ENCODE peak calls at places on chromosomes 5 and 9, in six cellular contexts. D, R, E, G, O and M are unnamed samples.

GRCh38 chr5:51895834-51896233 is 512.6 kb downstream of the ISL1 start:
- DNase-seq in D (no peak), R (no peak), E (no peak), G (no peak), O (no peak), M (no peak)

GRCh38 chr5:134133995-134134541 is 19.6 kb downstream of the TCF7 start:
- DNase-seq in D (no peak), R (no peak), E (no peak), G (no peak), O (peak), M (peak)

GRCh38 chr9:109098221-109098959 is 21.4 kb downstream of the TMEM245 start:
- DNase-seq in D (no peak), R (peak), E (peak), G (peak), O (no peak), M (peak)

GRCh38 chr5:160628295-160629006 is 206.8 kb downstream of the PTTG1 start:
- DNase-seq in D (no peak), R (no peak), E (no peak), G (no peak), O (no peak), M (no peak)

GRCh38 chr5:55913396-55914140 is 62.4 kb downstream of the IL31RA start:
- DNase-seq in D (no peak), R (no peak), E (no peak), G (no peak), O (no peak), M (no peak)

GRCh38 chr5:2288466-2288865 is 405.7 kb upstream of the IRX4 start:
- DNase-seq in D (no peak), R (no peak), E (no peak), G (no peak), O (no peak), M (no peak)

GRCh38 chr9:123102380-123103113 is 69.1 kb downstream of the GPR21 start:
- DNase-seq in D (no peak), R (no peak), E (no peak), G (peak), O (no peak), M (peak)

GRCh38 chr9:114911167-114911821 is 19.1 kb downstream of the TNFSF8 start:
- DNase-seq in D (no peak), R (peak), E (peak), G (no peak), O (no peak), M (peak)

GRCh38 chr5:89728134-89728533 is 681.4 kb downstream of the CETN3 start:
- DNase-seq in D (no peak), R (no peak), E (no peak), G (no peak), O (no peak), M (no peak)

GRCh38 chr5:142872795-142873194 is 102.6 kb downstream of the ARHGAP26 start:
- DNase-seq in D (no peak), R (peak), E (peak), G (peak), O (no peak), M (peak)

GRCh38 chr9:134475051-134475790 is 149.0 kb downstream of the RXRA start:
- DNase-seq in D (peak), R (no peak), E (peak), G (peak), O (peak), M (peak)

GRCh38 chr9:101138516-101138915 is 110.0 kb downstream of the PLPPR1 start:
- DNase-seq in D (no peak), R (no peak), E (no peak), G (no peak), O (no peak), M (no peak)

GRCh38 chr9:105401651-105402050 is 46.2 kb upstream of the FSD1L start:
- DNase-seq in D (no peak), R (no peak), E (peak), G (peak), O (no peak), M (no peak)

GRCh38 chr5:19266791-19267190 is 721.2 kb downstream of the CDH18 start:
- DNase-seq in D (no peak), R (no peak), E (no peak), G (no peak), O (no peak), M (no peak)

DNA sequence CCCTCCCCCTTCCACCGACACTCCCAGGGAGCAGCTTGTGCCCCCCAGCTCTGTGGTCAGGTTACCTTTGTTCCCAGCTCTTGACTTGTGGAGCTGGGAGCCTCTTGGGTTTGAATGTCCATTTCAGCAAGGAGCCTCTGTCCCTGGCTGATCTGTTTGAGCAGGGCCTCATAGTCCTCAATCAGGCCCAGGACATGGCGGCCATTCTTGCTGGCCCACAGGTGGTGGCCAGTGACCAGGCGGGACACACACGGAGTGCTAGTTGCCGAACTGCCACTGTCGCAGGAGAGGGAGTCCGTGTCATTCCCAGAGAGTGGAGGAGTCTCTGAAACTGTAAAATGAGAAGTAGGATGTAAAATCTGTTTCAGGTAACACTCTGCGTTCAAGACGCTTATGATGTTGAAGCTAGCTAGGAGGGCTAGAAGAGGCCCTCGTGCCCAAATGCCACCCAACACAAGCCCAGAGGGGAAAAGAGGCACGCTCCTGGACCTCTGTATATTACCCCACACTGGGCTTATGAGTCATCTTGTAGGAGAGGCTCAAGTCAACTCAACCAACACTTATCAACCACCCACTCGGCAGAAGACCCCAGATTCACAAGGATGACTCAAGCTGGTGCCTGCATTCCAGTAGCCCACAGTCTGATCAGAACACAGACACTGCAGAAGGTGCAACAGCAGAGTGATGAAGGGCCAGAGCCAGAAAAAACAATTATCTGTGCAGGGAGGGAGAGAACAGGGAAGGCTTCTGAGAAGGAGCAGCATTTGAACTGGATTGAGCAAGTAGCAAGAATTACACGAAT is 177.0 kb downstream of the CDK5RAP2 start:
- DNase-seq in D (no peak), R (no peak), E (peak), G (peak), O (no peak), M (no peak)
- H3K27ac ChIP-seq in D (peak), R (peak), E (peak), G (peak), O (no peak), M (no peak)

DNA sequence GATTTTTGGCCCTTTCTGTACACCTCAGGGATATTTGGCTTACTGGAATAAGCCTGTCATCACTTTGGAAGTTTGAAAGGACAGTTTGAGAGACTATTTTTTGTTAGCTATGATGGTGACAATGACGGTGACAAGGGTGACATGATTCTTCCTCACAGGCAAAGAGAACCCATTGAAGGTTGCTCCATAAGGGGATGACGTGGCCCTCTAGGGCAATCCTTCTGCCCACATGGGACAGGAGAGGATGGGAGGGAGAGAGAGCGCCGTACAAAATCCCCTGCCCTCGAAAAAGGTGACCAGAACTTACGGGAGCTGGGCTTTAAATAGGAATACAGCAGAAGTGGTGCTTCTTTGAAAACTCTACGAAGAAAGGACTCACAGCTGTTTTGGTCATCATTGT is 22.6 kb downstream of the HRH2 start:
- DNase-seq in D (no peak), R (no peak), E (no peak), G (no peak), O (no peak), M (no peak)
- H3K27ac ChIP-seq in D (no peak), R (no peak), E (no peak), G (no peak), O (no peak), M (no peak)

GRCh38 chr5:132250547-132250946 is 6.9 kb upstream of the PDLIM4 start:
- DNase-seq in D (no peak), R (no peak), E (no peak), G (no peak), O (no peak), M (no peak)
- H3K27ac ChIP-seq in D (no peak), R (no peak), E (no peak), G (no peak), O (no peak), M (no peak)

GRCh38 chr5:180645609-180646204 is 3.7 kb downstream of the FLT4 start:
- DNase-seq in D (no peak), R (peak), E (no peak), G (no peak), O (no peak), M (no peak)
- H3K27ac ChIP-seq in D (no peak), R (no peak), E (no peak), G (no peak), O (peak), M (no peak)